ENCODE peak calls at places on chromosomes 6 and 20, in eight cellular contexts. P is aorta; G is heart left ventricle; I is SJSA1; N is CD4-positive, alpha-beta T cell; D is PC-3; Z is lung; M is tibial nerve. V is an unnamed sample.

GRCh38 chr6:38168699-38169098 is 349.2 kb downstream of the ZFAND3 start:
- DNase-seq in P (no peak), G (peak), I (no peak), N (no peak), D (no peak), Z (no peak), M (no peak), V (no peak)

GRCh38 chr20:634526-634925 is 18.5 kb downstream of the SRXN1 start:
- DNase-seq in P (no peak), G (no peak), I (no peak), N (no peak), D (no peak), Z (no peak), M (no peak), V (no peak)

GRCh38 chr6:23890543-23891227 is 235.3 kb upstream of the NRSN1 start:
- DNase-seq in P (no peak), G (no peak), I (no peak), N (no peak), D (peak), Z (no peak), M (no peak), V (no peak)

GRCh38 chr6:110554966-110555460 is 78.6 kb upstream of the SLC22A16 start:
- DNase-seq in P (no peak), G (no peak), I (no peak), N (no peak), D (peak), Z (no peak), M (peak), V (no peak)

GRCh38 chr6:3162067-3162497 is 4.7 kb upstream of the TUBB2A start:
- DNase-seq in P (no peak), G (no peak), I (no peak), N (no peak), D (peak), Z (no peak), M (no peak), V (no peak)

GRCh38 chr6:44381739-44382138 is 5.8 kb upstream of the CDC5L start:
- DNase-seq in P (no peak), G (no peak), I (no peak), N (no peak), D (no peak), Z (peak), M (no peak), V (no peak)

GRCh38 chr6:109740787-109741186 is 49.7 kb downstream of the FIG4 start:
- DNase-seq in P (no peak), G (no peak), I (no peak), N (no peak), D (no peak), Z (peak), M (no peak), V (no peak)

GRCh38 chr6:114164206-114164605 is 178.6 kb downstream of the HS3ST5 start:
- DNase-seq in P (no peak), G (no peak), I (no peak), N (no peak), D (no peak), Z (no peak), M (no peak), V (no peak)

GRCh38 chr20:58576590-58576944 is 61.4 kb upstream of the APCDD1L start:
- DNase-seq in P (peak), G (no peak), I (no peak), N (no peak), D (no peak), Z (no peak), M (no peak), V (no peak)

GRCh38 chr20:54356726-54357235 is 118.6 kb upstream of the DOK5 start:
- DNase-seq in P (no peak), G (no peak), I (no peak), N (no peak), D (no peak), Z (no peak), M (no peak), V (no peak)

GRCh38 chr6:27863962-27864905 is 48.0 kb downstream of the OR2B2 start:
- DNase-seq in P (peak), G (no peak), I (no peak), N (no peak), D (no peak), Z (no peak), M (no peak), V (no peak)

GRCh38 chr20:52047811-52048302 is 143.7 kb downstream of the ZFP64 start:
- DNase-seq in P (no peak), G (no peak), I (peak), N (no peak), D (no peak), Z (no peak), M (no peak), V (no peak)

GRCh38 chr6:78589426-78589825 is 277.9 kb upstream of the IRAK1BP1 start:
- DNase-seq in P (no peak), G (no peak), I (no peak), N (no peak), D (no peak), Z (no peak), M (no peak), V (no peak)

GRCh38 chr6:152270301-152270925 is 366.7 kb downstream of the SYNE1 start:
- DNase-seq in P (no peak), G (no peak), I (no peak), N (no peak), D (peak), Z (no peak), M (no peak), V (no peak)

GRCh38 chr20:44279228-44279627 is 31.8 kb downstream of the FITM2 start:
- DNase-seq in P (no peak), G (no peak), I (peak), N (no peak), D (peak), Z (no peak), M (no peak), V (no peak)

GRCh38 chr6:15330174-15330934 is 84.5 kb downstream of the JARID2 start:
- DNase-seq in P (no peak), G (no peak), I (peak), N (no peak), D (peak), Z (no peak), M (no peak), V (no peak)

GRCh38 chr6:162674452-162674851 is 53.1 kb downstream of the PRKN start:
- DNase-seq in P (no peak), G (no peak), I (no peak), N (no peak), D (no peak), Z (no peak), M (no peak), V (no peak)

DNA sequence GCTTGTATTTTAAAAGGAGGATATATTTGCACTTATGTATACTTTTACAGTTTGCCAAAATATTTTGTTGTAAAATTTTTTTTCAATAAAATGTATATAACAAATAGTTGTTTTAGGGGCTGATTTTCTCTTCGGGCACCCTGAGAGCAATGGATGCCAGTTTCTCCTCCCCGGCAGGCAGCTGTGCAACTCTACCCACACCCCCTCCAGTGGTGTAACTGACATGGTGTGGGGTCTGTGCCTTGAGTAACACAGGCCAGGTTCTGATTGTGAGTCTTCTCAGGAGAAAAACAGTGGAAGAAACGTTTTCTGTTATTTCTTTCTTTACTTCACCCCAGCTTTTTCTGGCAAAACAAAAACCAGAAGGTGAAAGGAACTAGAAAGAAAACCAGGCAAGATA is 6.1 kb downstream of the FOXF2 start:
- DNase-seq in P (no peak), G (peak), I (peak), N (no peak), D (no peak), Z (no peak), M (no peak), V (no peak)
- H3K27ac ChIP-seq in P (no peak), G (no peak), I (peak), N (no peak), D (no peak), Z (no peak), M (no peak), V (no peak)

GRCh38 chr20:32839227-32839981 is 19.3 kb upstream of the EFCAB8 start:
- DNase-seq in P (no peak), G (no peak), I (no peak), N (no peak), D (no peak), Z (no peak), M (no peak), V (no peak)

GRCh38 chr20:32839982-32840285 is 18.8 kb upstream of the EFCAB8 start:
- DNase-seq in P (no peak), G (no peak), I (no peak), N (no peak), D (no peak), Z (no peak), M (no peak), V (no peak)

GRCh38 chr20:32834972-32835371 is 15.2 kb downstream of the MAPRE1 start:
- DNase-seq in P (no peak), G (no peak), I (no peak), N (no peak), D (no peak), Z (no peak), M (no peak), V (no peak)

GRCh38 chr20:32841174-32841573 is 17.5 kb upstream of the EFCAB8 start:
- DNase-seq in P (no peak), G (no peak), I (no peak), N (no peak), D (no peak), Z (no peak), M (no peak), V (no peak)

DNA sequence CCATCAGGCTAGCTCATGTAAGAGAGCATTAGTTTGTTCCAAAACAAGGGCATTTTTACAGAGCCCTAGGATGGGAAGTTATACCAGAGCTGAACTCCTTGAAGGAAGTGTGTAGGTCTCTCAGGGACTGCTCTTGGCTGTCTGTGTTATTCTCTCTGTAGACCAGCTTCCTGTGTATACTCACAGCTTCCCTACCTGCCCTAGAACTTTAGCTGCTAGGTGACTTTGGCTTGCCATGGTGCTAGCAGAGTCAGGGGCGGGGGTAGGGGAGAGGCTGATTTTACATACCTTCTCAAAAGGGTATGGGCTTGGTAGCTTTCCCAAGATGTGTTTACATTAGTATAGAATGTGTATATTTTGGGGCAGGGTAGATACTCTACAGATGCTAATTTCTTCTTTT is 17.4 kb downstream of the MAPRE1 start:
- DNase-seq in P (no peak), G (no peak), I (no peak), N (no peak), D (no peak), Z (no peak), M (no peak), V (no peak)
- H3K27ac ChIP-seq in P (no peak), G (no peak), I (no peak), N (peak), D (no peak), Z (no peak), M (no peak), V (no peak)

GRCh38 chr6:144006731-144007454 is 1.2 kb downstream of the PLAGL1 start:
- DNase-seq in P (no peak), G (no peak), I (no peak), N (no peak), D (peak), Z (no peak), M (no peak), V (no peak)
- H3K27ac ChIP-seq in P (no peak), G (peak), I (peak), N (no peak), D (peak), Z (peak), M (peak), V (peak)

DNA sequence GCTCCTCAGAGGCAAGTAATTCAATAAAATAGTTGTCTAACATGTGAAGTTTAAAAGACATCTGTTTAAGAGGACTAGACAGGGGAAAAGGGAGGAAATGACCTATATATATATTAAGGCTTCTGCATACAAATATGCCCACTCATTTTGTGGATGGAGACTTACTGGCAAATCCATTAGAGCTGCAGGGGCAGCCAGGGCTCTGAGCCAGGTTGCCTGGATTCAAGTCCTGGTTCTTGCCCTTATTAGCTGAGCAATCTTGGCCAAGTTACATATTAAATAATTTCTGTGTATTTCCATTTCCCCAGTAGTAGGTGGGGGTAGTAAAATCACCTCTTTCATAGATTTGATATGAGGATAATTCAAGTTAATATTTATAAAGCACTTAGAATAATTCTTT is 287.0 kb upstream of the RIMS1 start:
- DNase-seq in P (no peak), G (no peak), I (no peak), N (no peak), D (no peak), Z (no peak), M (no peak), V (no peak)
- H3K27ac ChIP-seq in P (no peak), G (no peak), I (no peak), N (no peak), D (no peak), Z (no peak), M (no peak), V (no peak)

DNA sequence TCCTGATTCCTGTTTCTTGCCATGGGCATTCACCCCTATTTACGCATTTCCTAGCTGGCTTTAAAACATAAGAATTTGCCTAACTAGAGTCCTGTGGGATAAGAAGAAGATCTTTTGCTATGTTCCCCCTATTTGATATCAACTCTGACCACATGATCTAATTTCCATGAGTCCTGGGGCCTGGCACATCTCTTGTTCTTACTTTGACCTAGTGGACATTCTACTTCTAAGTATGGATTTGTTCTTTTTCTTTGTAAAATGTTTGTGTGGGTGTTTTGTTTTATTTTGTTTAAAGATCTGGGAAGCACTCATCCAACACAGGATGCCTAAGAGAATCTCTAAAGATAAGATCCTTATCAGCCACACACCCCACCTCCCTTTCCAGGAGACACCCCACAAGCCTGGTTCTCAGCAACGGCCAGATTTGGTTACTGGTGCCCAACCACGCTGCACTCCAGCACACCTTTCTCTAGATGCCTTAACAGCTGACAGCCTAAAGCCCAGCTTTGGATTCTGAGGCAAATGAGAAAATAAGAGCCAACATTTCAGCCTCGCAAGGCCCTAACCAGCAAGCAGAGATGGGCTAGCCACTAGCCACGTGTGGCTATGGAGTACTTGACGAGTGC is 74.7 kb downstream of the SLC23A2 start:
- DNase-seq in P (no peak), G (no peak), I (no peak), N (no peak), D (no peak), Z (no peak), M (no peak), V (no peak)
- H3K27ac ChIP-seq in P (no peak), G (peak), I (peak), N (no peak), D (peak), Z (peak), M (peak), V (peak)